ENCODE peak calls at places on chromosomes 1 and 21, in six cellular contexts. Z, J, Y, U, V and S are unnamed samples.

GRCh38 chr1:180343931-180344406 is 113.9 kb downstream of the LHX4 start:
- DNase-seq in Z (no peak), J (no peak), Y (no peak), U (peak), V (no peak), S (no peak)

GRCh38 chr21:20661221-20661620 is 337.0 kb upstream of the NCAM2 start:
- DNase-seq in Z (no peak), J (no peak), Y (no peak), U (no peak), V (no peak), S (no peak)

GRCh38 chr1:99707535-99708142 is 58.8 kb downstream of the FRRS1 start:
- DNase-seq in Z (peak), J (no peak), Y (no peak), U (peak), V (peak), S (no peak)

GRCh38 chr1:159014003-159014571 is 4.4 kb downstream of the IFI16 start:
- DNase-seq in Z (no peak), J (no peak), Y (no peak), U (no peak), V (no peak), S (no peak)

GRCh38 chr1:3577711-3578432 is 33.4 kb downstream of the MEGF6 start:
- DNase-seq in Z (no peak), J (no peak), Y (no peak), U (peak), V (no peak), S (no peak)

GRCh38 chr1:187121661-187122060 is 292.9 kb downstream of the PLA2G4A start:
- DNase-seq in Z (no peak), J (no peak), Y (no peak), U (no peak), V (no peak), S (no peak)

GRCh38 chr1:202023033-202023433 is 12.6 kb downstream of the ELF3 start:
- DNase-seq in Z (peak), J (no peak), Y (no peak), U (no peak), V (no peak), S (no peak)

GRCh38 chr21:16579538-16579937 is 849.8 kb downstream of the USP25 start:
- DNase-seq in Z (no peak), J (no peak), Y (no peak), U (peak), V (no peak), S (no peak)

GRCh38 chr1:204089044-204089751 is 16.3 kb downstream of the SOX13 start:
- DNase-seq in Z (no peak), J (no peak), Y (peak), U (no peak), V (no peak), S (no peak)

GRCh38 chr1:102588536-102588935 is 519.8 kb downstream of the COL11A1 start:
- DNase-seq in Z (no peak), J (no peak), Y (no peak), U (no peak), V (no peak), S (no peak)

GRCh38 chr1:226677121-226678020 is 61.7 kb downstream of the ITPKB start:
- DNase-seq in Z (peak), J (peak), Y (peak), U (peak), V (peak), S (peak)

GRCh38 chr1:6028042-6028895 is 17.4 kb upstream of the KCNAB2 start:
- DNase-seq in Z (peak), J (peak), Y (no peak), U (peak), V (peak), S (no peak)

GRCh38 chr1:88462481-88463261 is 221.4 kb upstream of the PKN2 start:
- DNase-seq in Z (no peak), J (no peak), Y (peak), U (peak), V (no peak), S (no peak)

GRCh38 chr1:66676616-66677298 is 75.5 kb upstream of the DYNLT5 start:
- DNase-seq in Z (no peak), J (no peak), Y (no peak), U (peak), V (no peak), S (no peak)

GRCh38 chr1:117795190-117795589 is 134.2 kb downstream of the GDAP2 start:
- DNase-seq in Z (no peak), J (no peak), Y (no peak), U (peak), V (no peak), S (no peak)

GRCh38 chr1:209434066-209434465 is 149.4 kb upstream of the CAMK1G start:
- DNase-seq in Z (no peak), J (no peak), Y (no peak), U (no peak), V (no peak), S (no peak)

GRCh38 chr1:22231068-22231593 is 88.2 kb upstream of the WNT4 start:
- DNase-seq in Z (no peak), J (no peak), Y (no peak), U (no peak), V (no peak), S (no peak)

GRCh38 chr1:184157396-184157747 is 105.8 kb downstream of the TSEN15 start:
- DNase-seq in Z (no peak), J (no peak), Y (no peak), U (no peak), V (no peak), S (no peak)

GRCh38 chr1:81802601-81803422 is 2.1 kb downstream of the ADGRL2 start:
- DNase-seq in Z (peak), J (no peak), Y (peak), U (peak), V (no peak), S (no peak)

GRCh38 chr1:194378517-194378916 is 1192.1 kb upstream of the B3GALT2 start:
- DNase-seq in Z (no peak), J (no peak), Y (no peak), U (peak), V (no peak), S (no peak)